ENCODE peak calls at places on chromosomes 4 and X, in seven cellular contexts. One of them, this sample, is unnamed. For H3K9me3, the result is how much of the 10 kb centered on the place peaks cover.

GRCh38 chr4:58081356-58081755 is 971.2 kb upstream of the IGFBP7 start:
- DNase-seq in neural progenitor cell: no peak
- DNase-seq in K562: no peak
- DNase-seq in aorta: no peak
- DNase-seq in iPS DF 6.9: no peak
- DNase-seq in lung: no peak
- DNase-seq in tibial artery: no peak
- DNase-seq in this sample: no peak

GRCh38 chr4:86306816-86307215 is 53.0 kb downstream of the MAPK10 start:
- DNase-seq in neural progenitor cell: no peak
- DNase-seq in K562: no peak
- DNase-seq in aorta: no peak
- DNase-seq in iPS DF 6.9: no peak
- DNase-seq in lung: no peak
- DNase-seq in tibial artery: no peak
- DNase-seq in this sample: no peak

GRCh38 chrX:2499507-2499906 is 1.3 kb downstream of the DHRSX start:
- DNase-seq in neural progenitor cell: no peak
- DNase-seq in K562: no peak
- DNase-seq in aorta: no peak
- DNase-seq in iPS DF 6.9: no peak
- DNase-seq in lung: no peak
- DNase-seq in tibial artery: peak
- DNase-seq in this sample: no peak

GRCh38 chr4:7708981-7709380 is 230.7 kb downstream of the AFAP1 start:
- DNase-seq in neural progenitor cell: no peak
- DNase-seq in K562: no peak
- DNase-seq in aorta: no peak
- DNase-seq in iPS DF 6.9: no peak
- DNase-seq in lung: no peak
- DNase-seq in tibial artery: no peak
- DNase-seq in this sample: no peak

GRCh38 chr4:119517361-119518229 is 111.0 kb downstream of the PDE5A start:
- DNase-seq in neural progenitor cell: no peak
- DNase-seq in K562: no peak
- DNase-seq in aorta: no peak
- DNase-seq in iPS DF 6.9: no peak
- DNase-seq in lung: no peak
- DNase-seq in tibial artery: no peak
- DNase-seq in this sample: no peak

GRCh38 chr4:24922416-24922815 is 9.6 kb upstream of the CCDC149 start:
- DNase-seq in neural progenitor cell: no peak
- DNase-seq in K562: no peak
- DNase-seq in aorta: no peak
- DNase-seq in iPS DF 6.9: no peak
- DNase-seq in lung: no peak
- DNase-seq in tibial artery: no peak
- DNase-seq in this sample: no peak

GRCh38 chr4:11949355-11949754 is 520.7 kb upstream of the HS3ST1 start:
- DNase-seq in neural progenitor cell: no peak
- DNase-seq in K562: no peak
- DNase-seq in aorta: no peak
- DNase-seq in iPS DF 6.9: no peak
- DNase-seq in lung: no peak
- DNase-seq in tibial artery: no peak
- DNase-seq in this sample: no peak

GRCh38 chrX:7965436-7965835 is 38.2 kb upstream of the PNPLA4 start:
- DNase-seq in neural progenitor cell: no peak
- DNase-seq in K562: no peak
- DNase-seq in aorta: no peak
- DNase-seq in iPS DF 6.9: no peak
- DNase-seq in lung: no peak
- DNase-seq in tibial artery: no peak
- DNase-seq in this sample: no peak

GRCh38 chrX:142977128-142977914 is 48.4 kb upstream of the SPANXN4 start:
- DNase-seq in neural progenitor cell: no peak
- DNase-seq in K562: no peak
- DNase-seq in aorta: no peak
- DNase-seq in iPS DF 6.9: no peak
- DNase-seq in lung: no peak
- DNase-seq in tibial artery: no peak
- DNase-seq in this sample: no peak

GRCh38 chrX:151702021-151702714 is 6.9 kb downstream of the PRRG3 start:
- DNase-seq in neural progenitor cell: no peak
- DNase-seq in K562: no peak
- DNase-seq in aorta: no peak
- DNase-seq in iPS DF 6.9: no peak
- DNase-seq in lung: no peak
- DNase-seq in tibial artery: no peak
- DNase-seq in this sample: no peak

GRCh38 chrX:80335062-80335830 is 85.0 kb upstream of the TENT5D start:
- DNase-seq in neural progenitor cell: peak
- DNase-seq in K562: no peak
- DNase-seq in aorta: peak
- DNase-seq in iPS DF 6.9: peak
- DNase-seq in lung: peak
- DNase-seq in tibial artery: peak
- DNase-seq in this sample: peak

GRCh38 chrX:150226223-150226965 is 136.7 kb upstream of the MAMLD1 start:
- DNase-seq in neural progenitor cell: no peak
- DNase-seq in K562: no peak
- DNase-seq in aorta: no peak
- DNase-seq in iPS DF 6.9: no peak
- DNase-seq in lung: peak
- DNase-seq in tibial artery: no peak
- DNase-seq in this sample: no peak

GRCh38 chrX:15418041-15418706 is 34.0 kb upstream of the VEGFD start:
- DNase-seq in neural progenitor cell: no peak
- DNase-seq in K562: no peak
- DNase-seq in aorta: no peak
- DNase-seq in iPS DF 6.9: no peak
- DNase-seq in lung: no peak
- DNase-seq in tibial artery: no peak
- DNase-seq in this sample: no peak

GRCh38 chrX:12999422-12999821 is 24.5 kb downstream of the TMSB4X start:
- DNase-seq in neural progenitor cell: no peak
- DNase-seq in K562: no peak
- DNase-seq in aorta: no peak
- DNase-seq in iPS DF 6.9: no peak
- DNase-seq in lung: no peak
- DNase-seq in tibial artery: no peak
- DNase-seq in this sample: no peak

GRCh38 chrX:153934473-153935325 is at the start of gene NAA10:
- DNase-seq in neural progenitor cell: peak
- DNase-seq in K562: peak
- DNase-seq in aorta: peak
- DNase-seq in iPS DF 6.9: no peak
- DNase-seq in lung: peak
- DNase-seq in tibial artery: peak
- DNase-seq in this sample: peak

GRCh38 chr4:88215351-88215750 is 56.9 kb upstream of the ABCG2 start:
- DNase-seq in neural progenitor cell: no peak
- DNase-seq in K562: no peak
- DNase-seq in aorta: no peak
- DNase-seq in iPS DF 6.9: no peak
- DNase-seq in lung: no peak
- DNase-seq in tibial artery: no peak
- DNase-seq in this sample: no peak
- H3K9me3 ChIP-seq in neural progenitor cell: under half
- H3K9me3 ChIP-seq in K562: under half
- H3K9me3 ChIP-seq in aorta: under half
- H3K9me3 ChIP-seq in iPS DF 6.9: under half
- H3K9me3 ChIP-seq in lung: under half
- H3K9me3 ChIP-seq in tibial artery: under half
- H3K9me3 ChIP-seq in this sample: under half

GRCh38 chr4:71978192-71978845 is 53.5 kb upstream of the NPFFR2 start:
- DNase-seq in neural progenitor cell: no peak
- DNase-seq in K562: no peak
- DNase-seq in aorta: no peak
- DNase-seq in iPS DF 6.9: no peak
- DNase-seq in lung: no peak
- DNase-seq in tibial artery: no peak
- DNase-seq in this sample: no peak

DNA sequence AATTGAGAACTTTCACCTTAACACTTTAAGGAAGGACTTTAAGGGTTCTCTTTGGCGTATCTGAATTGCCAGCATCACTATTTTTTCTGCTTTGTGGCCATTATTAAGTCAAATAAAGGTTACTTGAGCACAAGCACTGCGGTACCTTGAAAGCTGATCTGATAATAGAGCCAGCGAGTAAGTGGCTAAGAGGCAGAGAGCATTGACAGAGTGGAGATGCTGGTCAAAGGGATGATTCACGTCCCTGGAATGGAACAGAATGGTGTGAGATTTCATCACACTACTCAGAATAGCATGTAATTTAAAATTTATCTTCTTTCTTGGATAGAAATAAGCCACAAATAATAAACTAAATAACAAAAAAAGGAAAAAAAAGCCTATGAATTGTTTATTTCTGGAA is 57.1 kb upstream of the NPFFR2 start:
- DNase-seq in neural progenitor cell: no peak
- DNase-seq in K562: no peak
- DNase-seq in aorta: no peak
- DNase-seq in iPS DF 6.9: no peak
- DNase-seq in lung: no peak
- DNase-seq in tibial artery: no peak
- DNase-seq in this sample: no peak
- H3K9me3 ChIP-seq in neural progenitor cell: under half
- H3K9me3 ChIP-seq in K562: under half
- H3K9me3 ChIP-seq in aorta: under half
- H3K9me3 ChIP-seq in iPS DF 6.9: under half
- H3K9me3 ChIP-seq in lung: under half
- H3K9me3 ChIP-seq in tibial artery: under half
- H3K9me3 ChIP-seq in this sample: under half

GRCh38 chr4:94169803-94170372 is 37.8 kb upstream of the SMARCAD1 start:
- DNase-seq in neural progenitor cell: no peak
- DNase-seq in K562: no peak
- DNase-seq in aorta: no peak
- DNase-seq in iPS DF 6.9: no peak
- DNase-seq in lung: no peak
- DNase-seq in tibial artery: no peak
- DNase-seq in this sample: no peak
- H3K9me3 ChIP-seq in neural progenitor cell: under half
- H3K9me3 ChIP-seq in K562: under half
- H3K9me3 ChIP-seq in aorta: under half
- H3K9me3 ChIP-seq in iPS DF 6.9: under half
- H3K9me3 ChIP-seq in lung: under half
- H3K9me3 ChIP-seq in tibial artery: under half
- H3K9me3 ChIP-seq in this sample: under half

DNA sequence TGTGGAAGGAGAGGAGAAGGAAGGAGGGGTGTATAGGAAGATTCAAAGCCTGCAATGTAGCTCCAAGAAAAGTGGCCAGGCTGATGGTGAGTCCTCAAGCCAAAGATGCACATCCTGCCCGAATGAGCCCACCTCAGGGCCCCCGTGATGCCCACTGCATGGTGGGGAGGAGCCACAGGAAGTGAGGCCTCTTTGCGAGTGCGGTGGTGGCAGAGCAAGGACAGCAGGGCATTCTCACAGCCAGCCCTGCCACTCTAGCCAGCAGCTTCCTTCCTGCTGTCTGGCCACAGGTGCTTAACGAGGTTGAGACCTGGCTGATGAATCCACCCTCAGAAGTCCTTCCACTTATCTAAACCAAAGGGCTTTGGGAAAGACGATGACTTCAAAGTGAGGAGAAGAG is 55.8 kb downstream of the BCOR start:
- DNase-seq in neural progenitor cell: no peak
- DNase-seq in K562: no peak
- DNase-seq in aorta: no peak
- DNase-seq in iPS DF 6.9: no peak
- DNase-seq in lung: no peak
- DNase-seq in tibial artery: no peak
- DNase-seq in this sample: no peak
- H3K9me3 ChIP-seq in neural progenitor cell: under half
- H3K9me3 ChIP-seq in K562: under half
- H3K9me3 ChIP-seq in aorta: under half
- H3K9me3 ChIP-seq in iPS DF 6.9: under half
- H3K9me3 ChIP-seq in lung: under half
- H3K9me3 ChIP-seq in tibial artery: under half
- H3K9me3 ChIP-seq in this sample: under half

GRCh38 chr4:71863457-71863856 is 79.6 kb upstream of the GC start:
- DNase-seq in neural progenitor cell: no peak
- DNase-seq in K562: no peak
- DNase-seq in aorta: no peak
- DNase-seq in iPS DF 6.9: no peak
- DNase-seq in lung: no peak
- DNase-seq in tibial artery: no peak
- DNase-seq in this sample: no peak
- H3K9me3 ChIP-seq in neural progenitor cell: under half
- H3K9me3 ChIP-seq in K562: under half
- H3K9me3 ChIP-seq in aorta: under half
- H3K9me3 ChIP-seq in iPS DF 6.9: under half
- H3K9me3 ChIP-seq in lung: under half
- H3K9me3 ChIP-seq in tibial artery: under half
- H3K9me3 ChIP-seq in this sample: half or more

GRCh38 chr4:167581449-167581965 is 347.2 kb upstream of the SPOCK3 start:
- DNase-seq in neural progenitor cell: no peak
- DNase-seq in K562: no peak
- DNase-seq in aorta: peak
- DNase-seq in iPS DF 6.9: no peak
- DNase-seq in lung: no peak
- DNase-seq in tibial artery: no peak
- DNase-seq in this sample: no peak
- H3K9me3 ChIP-seq in neural progenitor cell: under half
- H3K9me3 ChIP-seq in K562: under half
- H3K9me3 ChIP-seq in aorta: under half
- H3K9me3 ChIP-seq in iPS DF 6.9: under half
- H3K9me3 ChIP-seq in lung: under half
- H3K9me3 ChIP-seq in tibial artery: under half
- H3K9me3 ChIP-seq in this sample: half or more

This sample was measured in left ventricle myocardium inferior.